ENCODE peak calls at places on chromosomes 2 and 18, in six cellular contexts. A is aorta; T is H9; O is CD8-positive, alpha-beta T cell; C is breast epithelium; E is uterus. V is an unnamed sample. For H3K27me3, the result is how much of the 10 kb centered on the place peaks cover.

GRCh38 chr18:48036641-48037421 is 106.4 kb upstream of the SMAD2 start:
- DNase-seq in A (no peak), T (no peak), O (no peak), C (peak), E (peak), V (no peak)

GRCh38 chr2:14492920-14493503 is 139.5 kb upstream of the LRATD1 start:
- DNase-seq in A (no peak), T (no peak), O (no peak), C (no peak), E (no peak), V (no peak)

GRCh38 chr2:6872412-6872811 is 5.2 kb upstream of the RSAD2 start:
- DNase-seq in A (no peak), T (no peak), O (no peak), C (no peak), E (no peak), V (no peak)

GRCh38 chr2:128374711-128375413 is 56.2 kb upstream of the HS6ST1 start:
- DNase-seq in A (no peak), T (no peak), O (peak), C (peak), E (peak), V (no peak)

GRCh38 chr2:85549826-85550225 is 10.9 kb downstream of the MAT2A start:
- DNase-seq in A (no peak), T (no peak), O (no peak), C (no peak), E (no peak), V (no peak)

GRCh38 chr18:79640875-79641274 is 38.7 kb upstream of the CTDP1 start:
- DNase-seq in A (no peak), T (peak), O (no peak), C (no peak), E (no peak), V (no peak)

GRCh38 chr18:9944805-9945204 is 31.0 kb downstream of the VAPA start:
- DNase-seq in A (no peak), T (no peak), O (no peak), C (no peak), E (no peak), V (no peak)

GRCh38 chr18:79928563-79928960 is 22.9 kb downstream of the SLC66A2 start:
- DNase-seq in A (peak), T (no peak), O (no peak), C (peak), E (peak), V (no peak)

GRCh38 chr18:41391616-41392610 is 563.1 kb upstream of the PIK3C3 start:
- DNase-seq in A (peak), T (peak), O (no peak), C (no peak), E (no peak), V (no peak)

GRCh38 chr18:76953186-76953982 is 131.0 kb downstream of the ZNF236 start:
- DNase-seq in A (peak), T (no peak), O (no peak), C (peak), E (peak), V (peak)

GRCh38 chr2:105032476-105032875 is 5.4 kb upstream of the MRPS9 start:
- DNase-seq in A (no peak), T (no peak), O (no peak), C (no peak), E (no peak), V (no peak)

GRCh38 chr18:63138469-63139340 is 180.9 kb downstream of the BCL2 start:
- DNase-seq in A (no peak), T (peak), O (no peak), C (no peak), E (no peak), V (no peak)

GRCh38 chr2:196696423-196697073 is 57.0 kb downstream of the CCDC150 start:
- DNase-seq in A (no peak), T (no peak), O (no peak), C (no peak), E (no peak), V (no peak)

GRCh38 chr2:37573818-37574388 is 97.5 kb downstream of the CDC42EP3 start:
- DNase-seq in A (no peak), T (no peak), O (no peak), C (no peak), E (no peak), V (no peak)

GRCh38 chr2:227450196-227450851 is 21.6 kb upstream of the AGFG1 start:
- DNase-seq in A (no peak), T (no peak), O (no peak), C (no peak), E (no peak), V (no peak)

GRCh38 chr18:10851824-10852225 is 297.5 kb downstream of the PIEZO2 start:
- DNase-seq in A (no peak), T (no peak), O (no peak), C (no peak), E (no peak), V (no peak)

GRCh38 chr18:13813271-13813849 is 10.6 kb upstream of the MC5R start:
- DNase-seq in A (peak), T (peak), O (peak), C (no peak), E (peak), V (peak)

GRCh38 chr2:174605687-174606086 is 8.1 kb upstream of the WIPF1 start:
- DNase-seq in A (no peak), T (no peak), O (no peak), C (no peak), E (no peak), V (no peak)

GRCh38 chr2:62461707-62462106 is 44.3 kb downstream of the TMEM17 start:
- DNase-seq in A (peak), T (no peak), O (no peak), C (no peak), E (peak), V (no peak)

GRCh38 chr2:188577231-188577630 is 285.6 kb downstream of the GULP1 start:
- DNase-seq in A (no peak), T (no peak), O (no peak), C (no peak), E (no peak), V (no peak)

GRCh38 chr2:24559714-24560113 is 68.7 kb downstream of the NCOA1 start:
- DNase-seq in A (no peak), T (no peak), O (no peak), C (no peak), E (no peak), V (no peak)

GRCh38 chr2:1546023-1546591 is 132.8 kb downstream of the TPO start:
- DNase-seq in A (no peak), T (peak), O (no peak), C (no peak), E (peak), V (no peak)

GRCh38 chr2:9975805-9976447 is 24.4 kb downstream of the GRHL1 start:
- DNase-seq in A (no peak), T (no peak), O (no peak), C (no peak), E (no peak), V (peak)

GRCh38 chr2:218857371-218858137 is 2.1 kb upstream of the WNT6 start:
- DNase-seq in A (no peak), T (no peak), O (no peak), C (no peak), E (no peak), V (no peak)

GRCh38 chr2:237297421-237298155 is 116.4 kb downstream of the COL6A3 start:
- DNase-seq in A (no peak), T (no peak), O (no peak), C (no peak), E (no peak), V (no peak)

GRCh38 chr2:237059155-237059875 is 26.4 kb upstream of the COPS8 start:
- DNase-seq in A (no peak), T (no peak), O (no peak), C (no peak), E (no peak), V (no peak)

GRCh38 chr18:26650310-26651285 is 102.2 kb upstream of the KCTD1 start:
- DNase-seq in A (no peak), T (no peak), O (no peak), C (no peak), E (no peak), V (no peak)

GRCh38 chr2:218997730-218998129 is 4.5 kb upstream of the CRYBA2 start:
- DNase-seq in A (no peak), T (no peak), O (no peak), C (no peak), E (no peak), V (no peak)

GRCh38 chr2:128445533-128445900 is 126.8 kb upstream of the HS6ST1 start:
- DNase-seq in A (no peak), T (peak), O (no peak), C (no peak), E (no peak), V (no peak)

GRCh38 chr2:26072925-26073768 is 39.3 kb downstream of the RAB10 start:
- DNase-seq in A (no peak), T (no peak), O (no peak), C (no peak), E (no peak), V (no peak)

GRCh38 chr18:11976882-11977281 is 4.4 kb upstream of the IMPA2 start:
- DNase-seq in A (no peak), T (no peak), O (no peak), C (no peak), E (no peak), V (no peak)

GRCh38 chr2:216761119-216761518 is 65.8 kb upstream of the IGFBP5 start:
- DNase-seq in A (no peak), T (no peak), O (no peak), C (no peak), E (no peak), V (no peak)

GRCh38 chr2:168997794-168998193 is 33.3 kb downstream of the ABCB11 start:
- DNase-seq in A (no peak), T (no peak), O (no peak), C (no peak), E (no peak), V (no peak)

DNA sequence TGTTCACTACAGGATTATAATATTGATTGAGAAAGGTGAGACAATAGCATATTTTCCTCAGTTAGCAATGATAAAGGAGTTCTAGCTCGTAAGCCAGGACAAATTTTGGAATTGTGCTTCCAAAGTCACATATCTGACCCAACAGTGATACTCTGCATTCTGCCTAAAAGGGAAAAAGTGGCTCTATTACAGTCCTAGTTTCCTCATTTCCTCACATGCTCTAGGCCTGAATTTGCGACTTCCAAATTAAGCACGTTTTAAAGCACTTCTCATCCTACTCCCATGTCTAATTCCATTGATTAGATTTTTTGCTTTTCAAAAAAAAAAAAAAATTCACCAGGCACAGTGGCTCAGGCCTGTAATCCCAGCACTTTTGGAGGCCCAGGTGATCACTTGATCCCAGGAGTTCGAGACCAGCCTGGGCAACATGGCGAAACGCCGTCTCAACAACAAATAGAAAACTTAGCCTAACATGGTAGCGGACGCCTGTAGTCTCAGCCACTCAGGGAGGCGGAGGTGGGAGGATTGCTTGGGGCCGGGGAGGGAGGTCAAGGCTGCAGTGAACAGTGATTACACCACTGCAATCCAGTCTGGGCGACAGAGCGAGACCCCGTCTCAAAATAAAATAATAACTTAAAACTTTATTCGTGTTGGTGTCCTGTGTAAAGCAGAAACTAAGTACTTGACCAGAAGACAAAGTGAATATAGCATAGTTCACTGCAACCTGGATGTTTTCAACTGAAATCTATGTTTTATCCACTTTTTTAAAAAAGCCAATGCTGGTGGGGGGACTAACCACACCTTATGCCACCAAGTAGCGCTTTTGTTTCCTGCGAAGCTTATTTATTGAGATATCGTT is 1.5 kb downstream of the ESCO1 start:
- DNase-seq in A (no peak), T (peak), O (no peak), C (no peak), E (no peak), V (no peak)
- H3K27ac ChIP-seq in A (no peak), T (peak), O (peak), C (peak), E (peak), V (peak)

DNA sequence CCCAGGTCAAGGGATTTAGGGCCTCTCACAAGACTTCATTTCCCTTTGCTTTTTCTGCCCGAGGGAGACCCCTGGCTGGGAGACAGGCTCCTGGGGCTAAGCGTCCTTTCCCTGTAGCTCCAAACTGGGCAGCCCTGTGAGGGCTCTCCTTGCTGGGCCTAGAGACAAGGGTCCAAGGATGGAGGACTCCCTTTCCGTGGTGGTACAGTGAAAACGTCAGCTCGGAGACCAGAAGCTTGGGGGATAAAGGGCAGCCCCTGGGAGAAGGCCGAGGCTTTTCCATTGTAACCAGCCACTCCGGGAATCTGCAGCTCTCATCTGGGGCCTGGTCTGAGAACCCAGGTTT is 2.3 kb downstream of the SIX2 start:
- DNase-seq in A (no peak), T (no peak), O (no peak), C (no peak), E (no peak), V (no peak)
- H3K27me3 ChIP-seq in A (under half), T (half or more), O (under half), C (half or more), E (under half), V (under half)

GRCh38 chr2:190837417-190837816 is 43.2 kb upstream of the GLS start:
- DNase-seq in A (no peak), T (no peak), O (no peak), C (no peak), E (no peak), V (no peak)
- H3K27ac ChIP-seq in A (no peak), T (no peak), O (no peak), C (no peak), E (no peak), V (no peak)

GRCh38 chr2:8558096-8558495 is 123.8 kb upstream of the ID2 start:
- DNase-seq in A (peak), T (no peak), O (no peak), C (no peak), E (no peak), V (no peak)
- H3K27me3 ChIP-seq in A (under half), T (under half), O (under half), C (under half), E (under half), V (under half)

GRCh38 chr2:27952070-27952469 is 61.5 kb downstream of the BABAM2 start:
- DNase-seq in A (no peak), T (no peak), O (no peak), C (no peak), E (no peak), V (no peak)
- H3K27ac ChIP-seq in A (no peak), T (no peak), O (no peak), C (no peak), E (no peak), V (no peak)

GRCh38 chr2:118051956-118052355 is 36.3 kb upstream of the INSIG2 start:
- DNase-seq in A (no peak), T (no peak), O (no peak), C (no peak), E (no peak), V (no peak)
- H3K27me3 ChIP-seq in A (under half), T (under half), O (under half), C (under half), E (under half), V (under half)

DNA sequence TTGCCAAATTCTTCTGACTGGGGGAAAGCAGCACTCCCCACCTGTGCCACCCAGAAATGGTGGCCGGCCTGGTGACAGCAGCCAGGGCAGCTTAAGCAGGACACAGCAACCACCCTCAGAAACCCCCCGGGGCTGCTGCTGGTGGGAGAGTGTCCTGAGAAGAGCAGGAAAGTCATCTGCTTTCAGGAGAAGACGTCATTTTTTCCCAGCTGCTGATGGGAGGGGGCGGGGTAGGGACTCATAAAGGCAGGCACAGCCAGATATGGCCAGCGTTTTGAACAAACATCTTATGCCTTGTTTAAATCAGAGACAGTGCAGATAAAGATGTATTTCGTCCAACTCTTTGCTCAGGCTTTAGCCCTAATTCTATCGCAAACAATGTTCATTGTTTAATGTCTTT is 139.5 kb downstream of the LRRC30 start:
- DNase-seq in A (no peak), T (no peak), O (no peak), C (no peak), E (no peak), V (no peak)
- H3K27ac ChIP-seq in A (no peak), T (no peak), O (no peak), C (peak), E (peak), V (peak)

GRCh38 chr2:176160251-176161040 is 3.3 kb downstream of the HOXD3 start:
- DNase-seq in A (no peak), T (no peak), O (no peak), C (no peak), E (no peak), V (no peak)
- H3K27me3 ChIP-seq in A (under half), T (half or more), O (half or more), C (half or more), E (under half), V (under half)

GRCh38 chr2:205948883-205949282 is 137.1 kb downstream of the INO80D start:
- DNase-seq in A (no peak), T (no peak), O (no peak), C (no peak), E (no peak), V (no peak)
- H3K27ac ChIP-seq in A (no peak), T (no peak), O (no peak), C (no peak), E (no peak), V (no peak)